ENCODE peak calls at places on chromosomes 1 and 21, in four cellular contexts. O is HCT116, Q is K562, D is H1. L is an unnamed sample.

GRCh38 chr1:63087966-63088365 is 234.4 kb upstream of the FOXD3 start:
- DNase-seq in O (no peak), D (no peak), Q (peak), L (no peak)

GRCh38 chr1:64539808-64540207 is 69.9 kb downstream of the CACHD1 start:
- DNase-seq in O (no peak), D (no peak), Q (no peak), L (peak)

GRCh38 chr1:210228158-210228557 is 4.4 kb upstream of the SERTAD4 start:
- DNase-seq in O (no peak), D (no peak), Q (no peak), L (no peak)

GRCh38 chr1:84797603-84798002 is 95.4 kb downstream of the LPAR3 start:
- DNase-seq in Q (peak), D (no peak), O (no peak), L (no peak)

GRCh38 chr1:92310185-92310597 is 11.3 kb downstream of the RPAP2 start:
- DNase-seq in D (no peak), Q (peak), O (no peak), L (peak)

GRCh38 chr1:20931930-20932436 is 144.9 kb upstream of the HP1BP3 start:
- DNase-seq in Q (no peak), O (no peak), D (no peak), L (no peak)

GRCh38 chr1:223207293-223208066 is 64.4 kb upstream of the TLR5 start:
- DNase-seq in Q (no peak), O (no peak), D (no peak), L (no peak)

GRCh38 chr1:16449666-16450065 is 9.1 kb downstream of the NECAP2 start:
- DNase-seq in D (no peak), O (no peak), Q (no peak), L (no peak)

GRCh38 chr1:160789702-160790611 is 6.0 kb upstream of the LY9 start:
- DNase-seq in Q (no peak), D (no peak), O (no peak), L (no peak)

GRCh38 chr1:117655220-117655577 is 49.4 kb downstream of the TENT5C start:
- DNase-seq in D (no peak), O (no peak), Q (peak), L (no peak)

GRCh38 chr1:156750932-156751723 is at the start of gene HDGF:
- DNase-seq in Q (peak), D (no peak), O (no peak), L (peak)

GRCh38 chr1:240597153-240597745 is 14.7 kb downstream of the GREM2 start:
- DNase-seq in Q (no peak), O (no peak), D (no peak), L (peak)

GRCh38 chr1:207813513-207813881 is 61.6 kb downstream of the CD46 start:
- DNase-seq in O (no peak), Q (peak), D (no peak), L (no peak)

GRCh38 chr1:213110349-213111300 is 59.6 kb downstream of the RPS6KC1 start:
- DNase-seq in O (no peak), D (no peak), Q (no peak), L (no peak)

GRCh38 chr1:119988316-119989067 is 81.0 kb downstream of the NOTCH2 start:
- DNase-seq in O (no peak), Q (no peak), D (no peak), L (no peak)

GRCh38 chr1:111904478-111905218 is 84.8 kb downstream of the KCND3 start:
- DNase-seq in Q (no peak), O (no peak), D (no peak), L (no peak)

GRCh38 chr1:111515291-111516007 is 12.0 kb upstream of the ADORA3 start:
- DNase-seq in Q (no peak), O (no peak), D (no peak), L (no peak)

GRCh38 chr1:196902344-196902743 is 14.5 kb downstream of the CFHR4 start:
- DNase-seq in O (no peak), Q (no peak), D (no peak), L (no peak)

GRCh38 chr1:222909586-222909985 is 94.7 kb downstream of the DISP1 start:
- DNase-seq in O (no peak), D (no peak), Q (no peak), L (no peak)

GRCh38 chr1:205588691-205589445 is 42.9 kb downstream of the ELK4 start:
- DNase-seq in O (no peak), Q (peak), D (peak), L (no peak)

GRCh38 chr1:158179301-158180041 is 1.2 kb upstream of the CD1D start:
- DNase-seq in Q (no peak), O (no peak), D (no peak), L (no peak)

GRCh38 chr21:16842716-16843115 is 670.1 kb upstream of the CXADR start:
- DNase-seq in D (no peak), O (no peak), Q (no peak), L (no peak)

GRCh38 chr1:150567717-150568561 is 11.5 kb downstream of the MCL1 start:
- DNase-seq in O (no peak), Q (peak), D (peak), L (peak)

GRCh38 chr1:223319913-223320600 is 43.9 kb downstream of the SUSD4 start:
- DNase-seq in Q (no peak), O (no peak), D (no peak), L (peak)

GRCh38 chr1:116558140-116558549 is 12.7 kb downstream of the CD58 start:
- DNase-seq in O (no peak), Q (no peak), D (no peak), L (no peak)

GRCh38 chr1:10932088-10932487 is 80.4 kb upstream of the TARDBP start:
- DNase-seq in D (no peak), Q (no peak), O (no peak), L (no peak)

GRCh38 chr1:111735321-111735720 is 3.9 kb downstream of the INKA2 start:
- DNase-seq in D (no peak), Q (no peak), O (no peak), L (no peak)

GRCh38 chr1:152018537-152018936 is 18.3 kb downstream of the S100A11 start:
- DNase-seq in O (no peak), Q (peak), D (no peak), L (no peak)

GRCh38 chr1:38087676-38088075 is 41.1 kb upstream of the POU3F1 start:
- DNase-seq in D (no peak), O (no peak), Q (no peak), L (no peak)

GRCh38 chr21:25107708-25108107 is 499.6 kb downstream of the MRPL39 start:
- DNase-seq in O (no peak), D (peak), Q (no peak), L (no peak)

GRCh38 chr1:70509996-70510876 is 99.2 kb downstream of the CTH start:
- DNase-seq in O (peak), Q (peak), D (no peak), L (peak)

GRCh38 chr1:245671349-245671748 is 516.6 kb downstream of the KIF26B start:
- DNase-seq in D (no peak), Q (no peak), O (no peak), L (no peak)

GRCh38 chr1:245990315-245991022 is 516.6 kb downstream of the SMYD3 start:
- DNase-seq in Q (no peak), D (no peak), O (no peak), L (no peak)

GRCh38 chr1:150963535-150964489 is 10.8 kb downstream of the CERS2 start:
- DNase-seq in O (no peak), Q (no peak), D (no peak), L (no peak)

GRCh38 chr1:206930210-206930798 is 8.6 kb upstream of the FCMR start:
- DNase-seq in D (no peak), O (no peak), Q (no peak), L (no peak)

GRCh38 chr1:3063379-3064295 is 5.4 kb upstream of the PRDM16 start:
- DNase-seq in Q (no peak), O (no peak), D (no peak), L (no peak)
- TF ChIP-seq JUND in Q (no peak), O (no peak), D (no peak), L (no peak)

DNA sequence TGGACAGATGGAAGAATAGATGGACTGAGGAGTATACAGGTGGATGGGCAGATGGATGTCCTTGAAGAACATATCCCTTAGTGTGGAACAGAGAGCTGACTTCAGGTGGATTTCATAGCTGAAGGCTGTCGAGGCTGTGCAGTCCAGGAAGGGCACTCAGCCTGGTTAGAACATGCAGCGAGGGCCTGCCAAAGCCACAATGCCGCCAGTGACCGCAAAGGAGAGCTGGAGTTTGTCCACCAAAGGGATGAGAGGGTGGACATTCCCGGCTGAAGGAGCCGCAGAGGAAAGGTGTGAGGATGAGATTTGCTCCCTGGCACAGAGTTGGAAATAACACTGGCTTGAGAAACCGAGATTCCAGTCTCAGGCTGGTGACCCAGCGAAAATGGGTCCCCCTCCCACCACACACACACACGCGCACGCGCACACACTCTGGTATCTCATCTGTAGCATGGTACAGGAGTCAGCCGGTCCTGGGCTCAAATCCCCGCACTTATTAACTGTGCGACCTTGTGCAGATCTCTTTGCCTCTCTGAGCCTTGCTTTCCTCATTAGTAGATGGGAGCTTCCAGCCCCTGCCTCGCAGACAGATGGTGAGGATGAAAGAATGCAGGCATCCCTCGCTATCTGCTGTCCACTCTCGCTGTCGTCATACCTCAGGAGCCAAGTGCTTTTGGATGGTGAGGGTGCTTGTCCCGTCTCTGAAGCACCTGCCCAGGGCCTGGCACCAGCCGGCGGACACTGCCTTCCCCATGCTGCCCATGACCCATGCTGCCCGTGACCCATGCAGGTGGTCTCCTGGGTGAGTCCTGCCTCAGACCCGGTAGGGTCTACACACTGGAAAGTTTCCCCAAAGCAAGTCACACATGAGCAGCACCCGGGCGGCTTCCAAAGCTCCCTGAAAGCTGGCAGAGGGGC is 26.8 kb upstream of the EFHD2 start:
- DNase-seq in O (no peak), Q (no peak), D (no peak), L (no peak)
- TF ChIP-seq JUND in O (no peak), Q (no peak), D (no peak), L (no peak)

GRCh38 chr1:181152892-181153633 is 64.6 kb downstream of the IER5 start:
- DNase-seq in Q (peak), O (no peak), D (no peak), L (no peak)
- TF ChIP-seq JUND in Q (peak), O (no peak), D (no peak), L (no peak)

DNA sequence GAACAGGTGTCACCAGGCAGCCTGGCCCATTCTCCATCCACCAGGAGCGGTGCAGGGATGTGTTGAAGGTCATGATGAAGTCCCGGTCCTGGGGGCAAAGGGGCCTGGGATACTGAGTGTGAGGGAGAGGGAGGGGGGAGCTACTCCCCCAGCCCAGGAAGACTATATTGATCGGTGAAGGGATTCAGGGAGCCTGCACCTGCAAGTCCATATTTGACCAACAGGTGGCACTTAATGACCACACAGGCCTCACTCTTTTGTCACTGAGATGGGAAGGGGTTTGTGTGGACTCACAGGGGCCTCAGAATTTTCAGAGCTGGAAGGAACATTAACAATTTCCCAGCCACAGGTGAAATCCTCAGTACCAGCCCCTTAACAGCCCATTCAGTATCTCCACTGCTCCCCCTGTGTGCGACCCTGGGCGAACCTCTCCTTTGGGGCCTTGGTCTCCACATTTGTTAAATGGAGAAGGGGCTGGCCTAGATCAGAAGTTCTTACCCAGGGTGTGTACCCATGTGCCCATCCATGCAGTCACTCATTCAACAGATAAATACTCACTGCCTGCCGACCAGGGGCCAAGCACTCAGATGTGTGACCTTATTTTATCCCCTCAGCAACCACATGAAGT is 55.6 kb downstream of the NKAIN1 start:
- DNase-seq in D (no peak), Q (peak), O (peak), L (peak)
- TF ChIP-seq JUND in D (no peak), Q (no peak), O (no peak), L (no peak)